ENCODE peak calls at places on chromosome 1, in ten cellular contexts. J is HFFc6, K is IMR-90, M is dorsolateral prefrontal cortex, F is fibroblast of pulmonary artery, P is AG04450, Y is GM13976, N is GM23338, A is Calu3, S is neural crest cell. I is an unnamed sample.

GRCh38 chr1:114156538-114157274 is 3.0 kb upstream of the SYT6 start:
- DNase-seq in J (no peak), K (no peak), M (no peak), F (no peak), P (no peak), Y (no peak), N (peak), A (no peak), S (no peak), I (no peak)

GRCh38 chr1:70403759-70404158 is 7.3 kb upstream of the CTH start:
- DNase-seq in J (no peak), K (no peak), M (no peak), F (no peak), P (no peak), Y (no peak), N (peak), A (no peak), S (no peak), I (no peak)

GRCh38 chr1:8351693-8352470 is 34.0 kb downstream of the SLC45A1 start:
- DNase-seq in J (no peak), K (no peak), M (no peak), F (no peak), P (no peak), Y (no peak), N (peak), A (peak), S (peak), I (peak)

GRCh38 chr1:171655215-171656116 is 3.0 kb upstream of the MYOC start:
- DNase-seq in J (peak), K (peak), M (no peak), F (peak), P (no peak), Y (peak), N (peak), A (peak), S (peak), I (peak)

GRCh38 chr1:112357467-112357866 is 38.5 kb upstream of the CTTNBP2NL start:
- DNase-seq in J (no peak), K (no peak), M (no peak), F (no peak), P (no peak), Y (no peak), N (no peak), A (no peak), S (no peak), I (no peak)

GRCh38 chr1:111203681-111204210 is 3.3 kb upstream of the DENND2D start:
- DNase-seq in J (no peak), K (no peak), M (no peak), F (peak), P (no peak), Y (peak), N (peak), A (peak), S (no peak), I (peak)

GRCh38 chr1:225651872-225652725 is 824 bp downstream of the ENAH start:
- DNase-seq in J (no peak), K (no peak), M (peak), F (peak), P (no peak), Y (no peak), N (peak), A (peak), S (no peak), I (no peak)

GRCh38 chr1:44542415-44543063 is 131.7 kb downstream of the TMEM53 start:
- DNase-seq in J (no peak), K (no peak), M (no peak), F (no peak), P (no peak), Y (no peak), N (no peak), A (no peak), S (no peak), I (no peak)

GRCh38 chr1:169586395-169587255 is at the start of gene F5:
- DNase-seq in J (peak), K (peak), M (peak), F (peak), P (peak), Y (peak), N (peak), A (peak), S (peak), I (peak)

GRCh38 chr1:211829343-211830054 is 1.1 kb downstream of the LPGAT1 start:
- DNase-seq in J (no peak), K (no peak), M (peak), F (peak), P (no peak), Y (no peak), N (peak), A (peak), S (peak), I (no peak)

GRCh38 chr1:205518616-205519540 is 14.4 kb downstream of the CDK18 start:
- DNase-seq in J (no peak), K (no peak), M (peak), F (no peak), P (no peak), Y (no peak), N (no peak), A (no peak), S (no peak), I (no peak)

GRCh38 chr1:115679141-115679611 is 37.4 kb downstream of the VANGL1 start:
- DNase-seq in J (peak), K (peak), M (no peak), F (peak), P (peak), Y (no peak), N (no peak), A (no peak), S (no peak), I (no peak)

GRCh38 chr1:219324629-219325367 is 151.1 kb downstream of the LYPLAL1 start:
- DNase-seq in J (peak), K (peak), M (no peak), F (peak), P (peak), Y (no peak), N (no peak), A (peak), S (no peak), I (no peak)

GRCh38 chr1:119372493-119373086 is 4.0 kb downstream of the HAO2 start:
- DNase-seq in J (peak), K (no peak), M (no peak), F (peak), P (no peak), Y (peak), N (peak), A (peak), S (no peak), I (peak)

GRCh38 chr1:179231923-179232322 is 2.4 kb upstream of the ABL2 start:
- DNase-seq in J (peak), K (peak), M (no peak), F (no peak), P (no peak), Y (no peak), N (no peak), A (no peak), S (no peak), I (no peak)

GRCh38 chr1:75791022-75791421 is 5.0 kb downstream of the RABGGTB start:
- DNase-seq in J (no peak), K (peak), M (no peak), F (peak), P (no peak), Y (no peak), N (no peak), A (no peak), S (no peak), I (no peak)

GRCh38 chr1:65423884-65424655 is 3.6 kb downstream of the LEPR start:
- DNase-seq in J (peak), K (peak), M (no peak), F (peak), P (no peak), Y (no peak), N (no peak), A (no peak), S (no peak), I (no peak)

GRCh38 chr1:208026880-208027438 is 116.0 kb upstream of the CD34 start:
- DNase-seq in J (no peak), K (no peak), M (no peak), F (no peak), P (no peak), Y (no peak), N (peak), A (no peak), S (no peak), I (no peak)

GRCh38 chr1:90357980-90358379 is 359.1 kb downstream of the BARHL2 start:
- DNase-seq in J (no peak), K (no peak), M (no peak), F (no peak), P (no peak), Y (peak), N (no peak), A (no peak), S (no peak), I (no peak)

GRCh38 chr1:107963601-107964396 is 1.2 kb downstream of the VAV3 start:
- DNase-seq in J (no peak), K (no peak), M (no peak), F (peak), P (no peak), Y (peak), N (peak), A (no peak), S (peak), I (peak)

DNA sequence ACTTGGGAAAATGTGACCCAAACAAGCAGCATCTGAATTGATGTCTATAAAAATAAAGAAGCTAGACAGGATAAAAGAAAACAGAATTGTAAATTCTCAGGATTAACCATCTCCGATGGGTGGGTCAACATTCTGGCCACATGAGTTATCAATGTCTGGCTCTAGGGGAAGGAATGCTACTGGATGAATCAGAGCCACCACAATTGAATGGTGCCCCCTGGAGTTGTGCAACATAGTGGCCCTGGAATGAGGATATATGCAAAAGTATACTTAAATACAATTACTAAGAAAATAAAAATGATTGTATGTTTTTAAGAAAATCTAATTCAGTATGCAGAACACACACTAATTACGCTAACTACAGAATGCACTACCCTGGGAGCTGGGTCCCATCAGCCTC is 185.6 kb downstream of the TGFBR3 start:
- DNase-seq in J (peak), K (peak), M (no peak), F (peak), P (no peak), Y (no peak), N (no peak), A (no peak), S (no peak), I (no peak)
- TF ChIP-seq CTCF in J (peak), K (peak), M (no peak), F (peak), P (peak), Y (no peak), N (peak), A (no peak), S (peak), I (no peak)

GRCh38 chr1:9718006-9718680 is 66.6 kb downstream of the PIK3CD start:
- DNase-seq in J (no peak), K (no peak), M (no peak), F (no peak), P (no peak), Y (no peak), N (no peak), A (no peak), S (no peak), I (no peak)
- TF ChIP-seq CTCF in J (no peak), K (no peak), M (no peak), F (no peak), P (no peak), Y (no peak), N (no peak), A (no peak), S (no peak), I (no peak)

GRCh38 chr1:54054438-54054749 is 986 bp downstream of the TCEANC2 start:
- DNase-seq in J (no peak), K (no peak), M (no peak), F (no peak), P (no peak), Y (peak), N (peak), A (no peak), S (no peak), I (peak)
- TF ChIP-seq CTCF in J (no peak), K (no peak), M (no peak), F (no peak), P (no peak), Y (peak), N (no peak), A (no peak), S (no peak), I (no peak)

DNA sequence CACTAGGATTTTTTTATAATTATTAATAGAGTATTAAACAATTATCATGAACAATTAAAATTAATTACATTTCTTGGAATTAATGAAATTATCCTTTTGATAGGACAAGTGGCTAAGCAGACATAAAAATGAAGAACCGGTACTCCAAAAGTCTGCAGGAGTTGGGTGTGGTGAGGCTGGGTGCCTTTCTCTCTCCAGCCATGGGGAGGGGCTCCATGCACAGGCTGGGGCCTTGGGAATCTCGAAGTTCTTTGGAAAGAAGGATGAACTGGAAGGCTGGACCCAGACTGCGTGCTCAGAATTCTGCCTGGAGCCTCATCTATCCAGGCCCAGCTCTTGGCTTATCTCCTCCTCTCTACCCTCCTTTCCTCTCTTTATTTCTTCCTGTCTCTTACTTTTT is 94.1 kb downstream of the ACTL8 start:
- DNase-seq in J (no peak), K (peak), M (no peak), F (no peak), P (no peak), Y (no peak), N (peak), A (no peak), S (no peak), I (no peak)
- TF ChIP-seq CTCF in J (peak), K (peak), M (no peak), F (peak), P (peak), Y (no peak), N (peak), A (no peak), S (no peak), I (no peak)

GRCh38 chr1:176456848-176457247 is 6.1 kb upstream of the PAPPA2 start:
- DNase-seq in J (no peak), K (no peak), M (no peak), F (no peak), P (no peak), Y (no peak), N (no peak), A (no peak), S (no peak), I (no peak)

GRCh38 chr1:176466514-176466913 is 3.5 kb downstream of the PAPPA2 start:
- DNase-seq in J (no peak), K (no peak), M (no peak), F (no peak), P (no peak), Y (peak), N (peak), A (peak), S (no peak), I (peak)

GRCh38 chr1:176460606-176461336 is 2.2 kb upstream of the PAPPA2 start:
- DNase-seq in J (no peak), K (no peak), M (no peak), F (no peak), P (no peak), Y (no peak), N (no peak), A (no peak), S (no peak), I (no peak)

GRCh38 chr1:176462671-176463225 is at the start of gene PAPPA2:
- DNase-seq in J (no peak), K (no peak), M (no peak), F (no peak), P (no peak), Y (no peak), N (peak), A (no peak), S (no peak), I (no peak)

GRCh38 chr1:176461576-176461975 is 1.4 kb upstream of the PAPPA2 start:
- DNase-seq in J (no peak), K (no peak), M (no peak), F (no peak), P (no peak), Y (no peak), N (no peak), A (no peak), S (no peak), I (no peak)
- TF ChIP-seq CTCF in J (no peak), K (no peak), M (no peak), F (no peak), P (no peak), Y (no peak), N (no peak), A (no peak), S (no peak), I (no peak)

GRCh38 chr1:94926365-94926914 is 470 bp downstream of the CNN3 start:
- DNase-seq in J (peak), K (peak), M (peak), F (peak), P (no peak), Y (peak), N (peak), A (peak), S (peak), I (peak)
- TF ChIP-seq CTCF in J (peak), K (peak), M (peak), F (peak), P (peak), Y (no peak), N (peak), A (peak), S (peak), I (peak)

DNA sequence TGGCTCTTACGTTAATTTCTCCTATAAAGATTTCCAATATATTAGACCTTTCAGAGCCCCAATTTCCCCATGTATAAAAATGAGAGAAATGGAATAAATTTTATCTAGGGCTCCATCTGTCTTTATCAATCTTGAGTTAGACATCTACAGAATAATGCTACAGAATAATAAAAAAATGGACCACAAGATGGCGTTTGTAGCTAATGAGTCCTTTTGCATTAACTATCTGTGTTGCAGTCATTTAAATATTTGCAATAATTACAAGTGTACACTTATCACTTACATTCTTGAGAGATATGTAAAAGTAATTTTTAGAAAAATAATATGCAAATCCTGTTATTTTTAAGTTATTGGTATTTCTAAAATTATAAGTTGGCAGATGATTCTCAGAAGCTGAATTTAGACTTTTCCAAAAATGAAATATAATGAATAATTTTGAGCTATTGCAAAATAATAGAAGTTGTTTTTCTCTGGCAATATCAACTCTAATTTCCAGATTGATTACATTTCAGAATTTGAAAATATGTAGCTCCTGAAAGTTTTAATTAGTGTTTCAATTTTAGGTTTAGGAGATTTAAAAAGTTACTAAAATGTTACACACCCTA is 87.7 kb downstream of the SNX7 start:
- DNase-seq in J (peak), K (peak), M (no peak), F (peak), P (no peak), Y (no peak), N (no peak), A (no peak), S (no peak), I (no peak)
- TF ChIP-seq CTCF in J (peak), K (peak), M (peak), F (peak), P (peak), Y (peak), N (no peak), A (peak), S (peak), I (peak)

I was measured in GM10248.